ENCODE peak calls at places on chromosomes 12 and 14, in ten cellular contexts. D, A, P, R, G, V, O, H, S and Y are unnamed samples.
A peak's percentile ranks its signal among the peaks of the same experiment; 100 is the strongest.

GRCh38 chr14:71230897-71231296 is 323.6 kb downstream of the PCNX1 start:
- DNase-seq in G (no peak), S (no peak), A (no peak), P (no peak), O (no peak), R (no peak), D (no peak), V (no peak), H (no peak), Y (no peak)

GRCh38 chr12:83210933-83211332 is 524.2 kb downstream of the TMTC2 start:
- DNase-seq in O (no peak), A (no peak), D (peak; percentile 40), V (no peak), S (no peak), G (no peak), H (no peak), R (no peak), P (peak; percentile 70), Y (no peak)

GRCh38 chr12:113601656-113602263 is 130.1 kb upstream of the LHX5 start:
- DNase-seq in P (no peak), G (no peak), H (no peak), A (no peak), S (no peak), D (peak; percentile 51), V (no peak), O (no peak), R (no peak), Y (no peak)

GRCh38 chr14:77140937-77141591 is 527 bp downstream of the ZDHHC22 start:
- DNase-seq in P (peak; percentile 82), V (peak; percentile 53), A (no peak), R (no peak), O (no peak), H (no peak), G (no peak), D (peak; percentile 82), S (no peak), Y (no peak)

GRCh38 chr12:123621619-123622530 is 11.6 kb downstream of the EIF2B1 start:
- DNase-seq in G (no peak), H (no peak), V (no peak), P (no peak), S (no peak), O (no peak), D (no peak), A (no peak), R (no peak), Y (no peak)

GRCh38 chr14:38505221-38506095 is 249.6 kb upstream of the CLEC14A start:
- DNase-seq in G (no peak), D (no peak), O (no peak), R (no peak), P (no peak), A (no peak), V (no peak), S (no peak), H (no peak), Y (no peak)

GRCh38 chr14:77615231-77616132 is 955 bp downstream of the SPTLC2 start:
- DNase-seq in G (peak; percentile 89), O (no peak), A (no peak), D (peak; percentile 9), P (peak; percentile 40), V (peak; percentile 33), S (no peak), H (no peak), R (no peak), Y (no peak)

GRCh38 chr12:6697584-6698351 is 2.8 kb downstream of the PIANP start:
- DNase-seq in G (no peak), R (peak; percentile 59), H (peak; percentile 45), D (peak; percentile 21), A (peak; percentile 61), S (no peak), V (peak; percentile 68), P (peak; percentile 88), O (no peak), Y (no peak)

GRCh38 chr14:99681832-99682148 is 2.3 kb upstream of the CYP46A1 start:
- DNase-seq in V (no peak), P (no peak), H (no peak), R (peak; percentile 71), A (no peak), D (no peak), O (no peak), S (no peak), G (no peak), Y (no peak)

GRCh38 chr12:58433969-58434368 is 486.3 kb downstream of the LRIG3 start:
- DNase-seq in H (peak; percentile 36), O (no peak), G (no peak), S (no peak), P (no peak), V (no peak), R (no peak), A (no peak), D (no peak), Y (no peak)

GRCh38 chr14:63713058-63713457 is 14.8 kb downstream of the SGPP1 start:
- DNase-seq in S (no peak), O (no peak), R (no peak), D (no peak), V (no peak), H (no peak), P (no peak), G (no peak), A (no peak), Y (no peak)

DNA sequence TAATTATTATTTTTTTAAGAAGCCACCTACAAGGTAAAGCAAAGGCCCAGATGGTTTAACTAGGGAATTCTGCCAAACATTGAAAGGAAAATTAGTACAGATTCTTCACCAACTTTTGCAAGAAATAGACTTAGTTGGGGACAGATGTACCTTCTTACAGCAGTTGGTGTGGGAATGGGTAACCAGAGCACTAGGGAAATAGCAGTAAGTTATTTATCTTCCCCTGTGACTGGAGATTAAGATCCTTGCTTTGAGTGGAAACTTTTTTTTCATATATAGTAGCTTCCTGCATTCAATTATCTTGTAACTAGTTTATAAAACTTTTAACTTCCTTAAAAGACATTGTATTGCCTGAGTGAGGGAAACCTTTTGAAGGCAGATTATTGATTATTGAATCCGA is 44.2 kb downstream of the ARID2 start:
- DNase-seq in O (no peak), S (no peak), R (no peak), V (no peak), D (no peak), A (no peak), H (no peak), G (no peak), P (no peak), Y (no peak)
- H3K4me3 ChIP-seq in O (no peak overlapping the region), S (no peak overlapping the region), R (no peak overlapping the region), V (no peak overlapping the region), D (no peak overlapping the region), A (no peak overlapping the region), H (no peak overlapping the region), G (no peak overlapping the region), P (no peak overlapping the region), Y (no peak overlapping the region)

DNA sequence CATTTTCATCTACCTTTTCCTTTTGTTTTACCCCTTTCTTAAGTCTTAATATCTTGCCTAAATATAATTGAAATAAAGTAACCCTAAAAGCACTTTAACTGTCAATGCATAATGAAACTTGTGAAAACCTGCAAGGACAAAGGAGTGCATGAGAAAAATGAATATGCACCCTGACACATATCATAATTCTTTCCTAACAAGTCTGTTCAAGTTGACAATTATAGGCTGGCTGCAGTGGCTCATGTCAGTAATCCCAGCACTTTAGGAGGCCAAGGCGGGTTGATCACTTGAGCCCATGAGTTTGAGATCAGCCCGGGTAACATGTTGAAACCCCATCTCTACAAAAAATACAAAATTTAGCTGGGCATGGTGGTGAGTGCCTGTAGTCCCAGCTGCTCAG is 65.4 kb downstream of the FGD6 start:
- DNase-seq in V (no peak), A (no peak), H (no peak), P (no peak), G (no peak), D (no peak), O (no peak), R (no peak), S (no peak), Y (no peak)
- H3K4me3 ChIP-seq in V (no peak overlapping the region), A (no peak overlapping the region), H (no peak overlapping the region), P (no peak overlapping the region), G (no peak overlapping the region), D (no peak overlapping the region), O (no peak overlapping the region), R (no peak overlapping the region), S (no peak overlapping the region), Y (no peak overlapping the region)

GRCh38 chr14:104715416-104715815 is 8.6 kb upstream of the ADSS1 start:
- DNase-seq in S (peak; percentile 74), R (no peak), V (peak; percentile 34), A (no peak), P (no peak), G (no peak), O (no peak), D (no peak), H (no peak), Y (peak; percentile 42)

GRCh38 chr14:104714066-104714465 is 10.0 kb upstream of the ADSS1 start:
- DNase-seq in D (no peak), O (no peak), V (no peak), A (no peak), H (no peak), S (no peak), R (no peak), P (no peak), G (no peak), Y (no peak)

GRCh38 chr14:104715871-104716270 is 8.2 kb upstream of the ADSS1 start:
- DNase-seq in G (no peak), R (no peak), P (no peak), H (no peak), A (no peak), V (no peak), S (no peak), D (no peak), O (no peak), Y (no peak)

GRCh38 chr14:104712881-104713734 is 10.9 kb upstream of the ADSS1 start:
- DNase-seq in H (no peak), S (no peak), R (no peak), V (no peak), G (no peak), D (no peak), A (no peak), P (no peak), O (no peak), Y (no peak)

GRCh38 chr14:104714681-104715080 is 9.3 kb upstream of the ADSS1 start:
- DNase-seq in H (no peak), R (no peak), S (no peak), V (no peak), G (no peak), D (no peak), A (no peak), O (no peak), P (no peak), Y (no peak)
- H3K4me3 ChIP-seq in H (no peak overlapping the region), R (no peak overlapping the region), S (no peak overlapping the region), V (no peak overlapping the region), G (no peak overlapping the region), D (no peak overlapping the region), A (no peak overlapping the region), O (no peak overlapping the region), P (no peak overlapping the region), Y (no peak overlapping the region)

DNA sequence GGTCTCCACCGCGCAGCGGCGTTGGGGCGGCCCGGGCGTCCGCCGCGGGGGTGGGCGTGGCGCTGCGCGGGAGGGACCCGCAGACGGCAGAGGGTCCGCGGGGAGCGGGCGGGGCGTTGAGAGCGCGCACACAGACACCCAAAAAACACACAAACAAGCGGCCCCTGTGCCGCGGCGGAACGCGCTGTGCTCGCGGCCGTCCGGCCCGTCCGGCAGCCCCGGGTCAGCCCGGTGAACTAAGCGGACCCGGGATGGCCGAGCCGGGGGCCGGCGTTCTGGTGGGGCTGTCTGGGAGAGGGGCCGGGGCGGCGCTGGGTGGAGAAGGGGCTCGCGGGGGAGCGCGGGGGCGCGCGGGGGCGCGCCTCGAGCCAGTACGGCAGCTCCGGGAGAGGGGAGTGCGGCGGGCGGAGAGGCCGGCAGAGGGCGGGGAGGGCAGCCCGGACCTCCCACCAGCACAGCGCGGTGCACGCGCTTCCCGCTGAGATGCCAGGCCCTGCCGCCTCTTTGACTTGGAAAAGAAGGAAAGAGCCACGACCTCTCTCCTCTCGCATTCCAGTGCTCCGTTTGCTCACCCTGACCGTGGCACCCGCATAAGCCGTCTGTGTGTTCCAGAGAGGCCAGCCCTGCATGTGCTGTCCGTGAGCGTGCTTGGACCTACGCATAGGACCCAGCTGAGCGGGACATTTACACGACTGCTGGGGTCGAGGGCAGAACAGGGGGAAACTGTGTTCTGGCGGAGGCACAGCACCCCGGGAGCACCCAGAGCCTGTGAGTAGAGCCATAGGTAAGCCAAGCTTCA is 10.3 kb downstream of the SLC6A12 start:
- DNase-seq in H (no peak), D (peak; percentile 42), P (no peak), S (no peak), V (no peak), A (no peak), G (no peak), O (no peak), R (peak; percentile 76), Y (no peak)
- H3K4me3 ChIP-seq in H (no peak overlapping the region), D (peak overlapping the region; percentile 45), P (peak overlapping the region; percentile 12), S (peak overlapping the region; percentile 74), V (no peak overlapping the region), A (peak overlapping the region; percentile 22), G (peak overlapping the region; percentile 51), O (no peak overlapping the region), R (peak overlapping the region; percentile 35), Y (peak overlapping the region; percentile 37)